ENCODE peak calls at places on chromosomes 16 and 17, in five cellular contexts. M is psoas muscle, C is EL, I is EH, V is A549. X is an unnamed sample.

GRCh38 chr16:89395150-89396142 is 94.9 kb downstream of the ANKRD11 start:
- DNase-seq in M (peak; percentile 93), C (peak; percentile 98), I (peak; percentile 98), V (peak; percentile 88), X (peak; percentile 93)

GRCh38 chr17:73283841-73284282 is 22.2 kb upstream of the CPSF4L start:
- DNase-seq in M (peak; percentile 68), C (no peak), I (no peak), V (no peak), X (peak; percentile 87)

GRCh38 chr17:82952019-82952418 is 112.2 kb upstream of the ZNF750 start:
- DNase-seq in M (peak; percentile 14), C (no peak), I (no peak), V (no peak), X (peak; percentile 15)

GRCh38 chr16:4213721-4214120 is 28.2 kb downstream of the SRL start:
- DNase-seq in M (no peak), C (peak; percentile 24), I (peak; percentile 44), V (no peak), X (no peak)

GRCh38 chr17:42679492-42680330 is 1.9 kb downstream of the CCR10 start:
- DNase-seq in M (peak; percentile 92), C (peak; percentile 83), I (peak; percentile 81), V (peak; percentile 92), X (peak; percentile 89)

GRCh38 chr17:81542431-81543338 is 9.5 kb downstream of the FAAP100 start:
- DNase-seq in M (no peak), C (no peak), I (no peak), V (no peak), X (no peak)

GRCh38 chr16:68031951-68032350 is 8.9 kb downstream of the DUS2 start:
- DNase-seq in M (no peak), C (peak; percentile 57), I (peak; percentile 38), V (peak; percentile 17), X (no peak)

GRCh38 chr17:63493411-63493810 is 16.6 kb downstream of the ACE start:
- DNase-seq in M (no peak), C (no peak), I (no peak), V (no peak), X (no peak)

GRCh38 chr17:35684046-35684802 is 47.2 kb upstream of the RASL10B start:
- DNase-seq in M (no peak), C (peak; percentile 18), I (peak; percentile 57), V (peak; percentile 14), X (no peak)

GRCh38 chr16:30357715-30358576 is 2.8 kb upstream of the CD2BP2 start:
- DNase-seq in M (peak; percentile 54), C (no peak), I (no peak), V (no peak), X (no peak)

GRCh38 chr16:66979011-66979717 is 9.2 kb upstream of the CES4A start:
- DNase-seq in M (peak; percentile 69), C (no peak), I (peak; percentile 27), V (no peak), X (no peak)

GRCh38 chr17:34852614-34853013 is 108.6 kb downstream of the CCT6B start:
- DNase-seq in M (no peak), C (no peak), I (no peak), V (peak; percentile 40), X (no peak)

GRCh38 chr17:65797809-65798208 is 236.4 kb upstream of the AXIN2 start:
- DNase-seq in M (no peak), C (peak; percentile 16), I (peak; percentile 13), V (peak; percentile 26), X (no peak)

GRCh38 chr17:61556224-61557188 is 34.5 kb downstream of the NACA2 start:
- DNase-seq in M (no peak), C (no peak), I (peak; percentile 26), V (no peak), X (no peak)

GRCh38 chr17:77332981-77333685 is 192.4 kb downstream of the SEC14L1 start:
- DNase-seq in M (no peak), C (peak; percentile 94), I (peak; percentile 96), V (no peak), X (no peak)